ENCODE peak calls at places on chromosomes 6 and 20, in four cellular contexts. N is AML-193; P is stimulated activated CD4-positive, alpha-beta T cell treated with anti-CD3 and anti-CD28 coated beads, Interleukin-15, amount 100 ng/mL, for 24 hours; M is AG08395. K is an unnamed sample.

GRCh38 chr6:107600936-107601335 is 111.0 kb downstream of the SOBP start:
- DNase-seq in N (no peak), P (no peak), M (peak), K (peak)

GRCh38 chr6:122789862-122790739 is 1.0 kb downstream of the SMPDL3A start:
- DNase-seq in N (no peak), P (peak), M (peak), K (peak)

GRCh38 chr6:95120984-95121383 is 456.4 kb upstream of the MANEA start:
- DNase-seq in N (no peak), P (no peak), M (no peak), K (no peak)

GRCh38 chr6:74731921-74732320 is 473.9 kb downstream of the COL12A1 start:
- DNase-seq in N (no peak), P (no peak), M (peak), K (peak)

GRCh38 chr6:44925100-44925739 is 402.9 kb upstream of the RUNX2 start:
- DNase-seq in N (peak), P (no peak), M (peak), K (peak)

GRCh38 chr20:46959081-46959692 is 64.5 kb downstream of the EYA2 start:
- DNase-seq in N (no peak), P (no peak), M (peak), K (peak)

GRCh38 chr20:34712525-34713192 is 8.5 kb downstream of the TP53INP2 start:
- DNase-seq in N (no peak), P (no peak), M (no peak), K (no peak)

GRCh38 chr6:158627940-158628211 is 16.7 kb downstream of the DYNLT1 start:
- DNase-seq in N (no peak), P (no peak), M (no peak), K (no peak)

GRCh38 chr20:23362392-23363256 is 642 bp downstream of the GZF1 start:
- DNase-seq in N (peak), P (peak), M (peak), K (no peak)